ENCODE peak calls at places on chromosomes 12 and 14, in ten cellular contexts. One of them, this sample, is unnamed.

GRCh38 chr12:56333197-56333678 is 562 bp downstream of the PAN2 start:
- DNase-seq in tibial artery: no peak
- DNase-seq in neural crest cell: no peak
- DNase-seq in SK-N-SH: peak
- DNase-seq in stomach: no peak
- DNase-seq in uterus: no peak
- DNase-seq in CD14-positive monocyte: peak
- DNase-seq in ascending aorta: no peak
- DNase-seq in glutamatergic neuron: no peak
- DNase-seq in fibroblast of pulmonary artery: no peak
- DNase-seq in this sample: no peak

GRCh38 chr14:104094709-104095425 is 9.4 kb downstream of the ASPG start:
- DNase-seq in CD14-positive monocyte: no peak
- DNase-seq in ascending aorta: no peak
- DNase-seq in neural crest cell: peak
- DNase-seq in stomach: peak
- DNase-seq in SK-N-SH: peak
- DNase-seq in tibial artery: no peak
- DNase-seq in glutamatergic neuron: peak
- DNase-seq in uterus: no peak
- DNase-seq in fibroblast of pulmonary artery: peak
- DNase-seq in this sample: peak

GRCh38 chr12:21940549-21940948 is 677 bp downstream of the ABCC9 start:
- DNase-seq in ascending aorta: no peak
- DNase-seq in neural crest cell: no peak
- DNase-seq in stomach: no peak
- DNase-seq in fibroblast of pulmonary artery: no peak
- DNase-seq in tibial artery: no peak
- DNase-seq in glutamatergic neuron: no peak
- DNase-seq in uterus: no peak
- DNase-seq in SK-N-SH: no peak
- DNase-seq in CD14-positive monocyte: no peak
- DNase-seq in this sample: no peak

GRCh38 chr14:100212476-100213333 is 26.2 kb upstream of the YY1 start:
- DNase-seq in CD14-positive monocyte: no peak
- DNase-seq in ascending aorta: no peak
- DNase-seq in SK-N-SH: no peak
- DNase-seq in fibroblast of pulmonary artery: no peak
- DNase-seq in uterus: no peak
- DNase-seq in neural crest cell: no peak
- DNase-seq in stomach: no peak
- DNase-seq in glutamatergic neuron: no peak
- DNase-seq in tibial artery: no peak
- DNase-seq in this sample: no peak

GRCh38 chr12:102965281-102966155 is 8.0 kb downstream of the ASCL1 start:
- DNase-seq in stomach: no peak
- DNase-seq in ascending aorta: no peak
- DNase-seq in fibroblast of pulmonary artery: no peak
- DNase-seq in neural crest cell: no peak
- DNase-seq in glutamatergic neuron: peak
- DNase-seq in CD14-positive monocyte: no peak
- DNase-seq in uterus: no peak
- DNase-seq in tibial artery: no peak
- DNase-seq in SK-N-SH: peak
- DNase-seq in this sample: no peak

GRCh38 chr12:25792031-25792430 is 166.5 kb upstream of the RASSF8 start:
- DNase-seq in ascending aorta: no peak
- DNase-seq in tibial artery: no peak
- DNase-seq in uterus: no peak
- DNase-seq in SK-N-SH: no peak
- DNase-seq in neural crest cell: no peak
- DNase-seq in fibroblast of pulmonary artery: no peak
- DNase-seq in stomach: no peak
- DNase-seq in CD14-positive monocyte: no peak
- DNase-seq in glutamatergic neuron: no peak
- DNase-seq in this sample: no peak

GRCh38 chr14:54786816-54787215 is 115.8 kb downstream of the GCH1 start:
- DNase-seq in neural crest cell: no peak
- DNase-seq in CD14-positive monocyte: no peak
- DNase-seq in fibroblast of pulmonary artery: no peak
- DNase-seq in SK-N-SH: no peak
- DNase-seq in glutamatergic neuron: no peak
- DNase-seq in ascending aorta: peak
- DNase-seq in tibial artery: no peak
- DNase-seq in uterus: no peak
- DNase-seq in stomach: no peak
- DNase-seq in this sample: no peak

GRCh38 chr14:68450391-68451120 is 342.3 kb downstream of the ZFP36L1 start:
- DNase-seq in fibroblast of pulmonary artery: no peak
- DNase-seq in uterus: no peak
- DNase-seq in tibial artery: no peak
- DNase-seq in stomach: no peak
- DNase-seq in neural crest cell: no peak
- DNase-seq in CD14-positive monocyte: no peak
- DNase-seq in SK-N-SH: no peak
- DNase-seq in ascending aorta: no peak
- DNase-seq in glutamatergic neuron: no peak
- DNase-seq in this sample: no peak

GRCh38 chr14:64503184-64503433 is 529 bp downstream of the ZBTB25 start:
- DNase-seq in SK-N-SH: no peak
- DNase-seq in tibial artery: no peak
- DNase-seq in fibroblast of pulmonary artery: no peak
- DNase-seq in stomach: no peak
- DNase-seq in neural crest cell: no peak
- DNase-seq in glutamatergic neuron: no peak
- DNase-seq in ascending aorta: no peak
- DNase-seq in CD14-positive monocyte: no peak
- DNase-seq in uterus: no peak
- DNase-seq in this sample: no peak

GRCh38 chr14:29144598-29144997 is 378.0 kb downstream of the FOXG1 start:
- DNase-seq in stomach: no peak
- DNase-seq in neural crest cell: no peak
- DNase-seq in CD14-positive monocyte: no peak
- DNase-seq in glutamatergic neuron: no peak
- DNase-seq in fibroblast of pulmonary artery: peak
- DNase-seq in ascending aorta: no peak
- DNase-seq in SK-N-SH: no peak
- DNase-seq in uterus: no peak
- DNase-seq in tibial artery: no peak
- DNase-seq in this sample: no peak

GRCh38 chr12:109527489-109528123 is 45.7 kb downstream of the MMAB start:
- DNase-seq in tibial artery: no peak
- DNase-seq in fibroblast of pulmonary artery: no peak
- DNase-seq in neural crest cell: no peak
- DNase-seq in CD14-positive monocyte: no peak
- DNase-seq in SK-N-SH: no peak
- DNase-seq in stomach: no peak
- DNase-seq in uterus: no peak
- DNase-seq in glutamatergic neuron: no peak
- DNase-seq in ascending aorta: no peak
- DNase-seq in this sample: no peak

GRCh38 chr12:44431647-44432352 is 444.3 kb downstream of the NELL2 start:
- DNase-seq in SK-N-SH: no peak
- DNase-seq in neural crest cell: no peak
- DNase-seq in ascending aorta: no peak
- DNase-seq in stomach: no peak
- DNase-seq in fibroblast of pulmonary artery: no peak
- DNase-seq in glutamatergic neuron: no peak
- DNase-seq in CD14-positive monocyte: no peak
- DNase-seq in tibial artery: no peak
- DNase-seq in uterus: no peak
- DNase-seq in this sample: no peak

GRCh38 chr14:33150662-33151061 is 212.0 kb downstream of the NPAS3 start:
- DNase-seq in ascending aorta: no peak
- DNase-seq in fibroblast of pulmonary artery: no peak
- DNase-seq in uterus: no peak
- DNase-seq in neural crest cell: no peak
- DNase-seq in tibial artery: no peak
- DNase-seq in stomach: no peak
- DNase-seq in SK-N-SH: no peak
- DNase-seq in glutamatergic neuron: no peak
- DNase-seq in CD14-positive monocyte: no peak
- DNase-seq in this sample: no peak
- TF ChIP-seq CTCF in ascending aorta: no peak
- TF ChIP-seq CTCF in fibroblast of pulmonary artery: no peak
- TF ChIP-seq CTCF in uterus: no peak
- TF ChIP-seq CTCF in neural crest cell: no peak
- TF ChIP-seq CTCF in tibial artery: no peak
- TF ChIP-seq CTCF in stomach: no peak
- TF ChIP-seq CTCF in SK-N-SH: no peak
- TF ChIP-seq CTCF in glutamatergic neuron: no peak
- TF ChIP-seq CTCF in CD14-positive monocyte: no peak
- TF ChIP-seq CTCF in this sample: no peak

DNA sequence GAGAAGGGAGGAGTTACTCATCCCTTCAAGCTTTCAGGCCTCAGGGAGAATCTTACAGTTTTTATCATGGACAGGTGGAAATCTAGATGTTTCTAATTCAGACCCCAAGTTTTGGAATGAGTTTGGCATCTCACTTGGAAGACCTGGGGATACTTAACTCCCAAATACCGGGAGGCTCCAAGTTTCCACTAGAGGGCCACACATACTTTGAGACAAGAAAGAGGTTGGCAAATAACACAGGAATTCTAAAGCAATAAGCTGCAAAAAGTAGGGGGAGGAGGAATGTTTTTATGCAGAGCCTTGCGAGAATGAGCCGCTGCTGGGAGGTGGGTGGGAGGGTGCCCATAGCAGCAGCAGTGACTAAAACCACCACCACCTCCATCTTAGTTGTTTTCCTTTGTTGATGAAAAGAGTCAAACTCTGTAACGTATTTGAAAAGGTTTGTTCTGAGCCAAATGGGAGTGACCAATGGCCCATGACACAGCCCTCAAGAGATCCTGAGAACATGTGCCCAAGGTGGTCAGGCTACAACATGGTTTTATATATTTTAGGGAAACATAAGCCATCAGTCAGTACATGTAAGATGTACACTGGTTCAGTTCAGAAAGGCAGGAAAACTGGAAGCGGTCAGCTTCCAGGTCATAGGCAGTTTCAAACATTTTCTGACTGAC is 34.2 kb upstream of the RNASE1 start:
- DNase-seq in ascending aorta: no peak
- DNase-seq in stomach: peak
- DNase-seq in CD14-positive monocyte: no peak
- DNase-seq in glutamatergic neuron: no peak
- DNase-seq in tibial artery: no peak
- DNase-seq in uterus: no peak
- DNase-seq in fibroblast of pulmonary artery: peak
- DNase-seq in SK-N-SH: no peak
- DNase-seq in neural crest cell: no peak
- DNase-seq in this sample: no peak
- TF ChIP-seq CTCF in ascending aorta: peak
- TF ChIP-seq CTCF in stomach: peak
- TF ChIP-seq CTCF in CD14-positive monocyte: peak
- TF ChIP-seq CTCF in glutamatergic neuron: peak
- TF ChIP-seq CTCF in tibial artery: peak
- TF ChIP-seq CTCF in uterus: peak
- TF ChIP-seq CTCF in fibroblast of pulmonary artery: peak
- TF ChIP-seq CTCF in SK-N-SH: peak
- TF ChIP-seq CTCF in neural crest cell: peak
- TF ChIP-seq CTCF in this sample: peak

DNA sequence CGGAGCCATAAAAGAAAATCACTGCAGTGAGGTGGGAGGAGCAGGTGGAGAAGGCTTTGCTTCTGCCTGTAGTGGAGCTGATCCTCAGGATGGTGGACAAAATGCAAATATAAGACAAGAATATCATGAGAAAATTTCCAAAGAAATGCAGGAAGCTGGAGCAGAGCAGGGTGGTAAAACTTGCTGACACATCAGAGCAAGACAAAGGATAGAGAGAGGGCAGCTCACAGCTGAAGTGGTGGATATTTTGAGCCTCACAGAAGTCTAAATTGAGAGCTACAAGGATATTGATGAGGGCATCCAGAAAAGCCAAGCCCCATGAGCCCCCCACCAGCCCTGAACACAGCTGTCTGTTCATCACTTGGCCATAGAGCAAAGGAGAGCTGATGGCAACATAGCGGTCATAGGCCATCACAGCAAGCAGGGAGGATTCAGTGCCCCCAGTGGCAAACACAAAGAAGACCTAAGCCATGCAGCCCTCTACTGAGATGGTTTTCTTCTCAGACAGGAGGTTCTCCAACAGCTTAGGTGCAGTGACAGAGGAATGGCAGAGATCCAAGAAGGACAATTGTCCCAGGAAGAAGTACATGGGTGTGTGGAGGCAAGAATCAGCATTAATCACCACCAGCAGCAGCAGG is 30.0 kb upstream of the ANP32D start:
- DNase-seq in CD14-positive monocyte: no peak
- DNase-seq in neural crest cell: no peak
- DNase-seq in tibial artery: no peak
- DNase-seq in stomach: no peak
- DNase-seq in SK-N-SH: peak
- DNase-seq in fibroblast of pulmonary artery: no peak
- DNase-seq in uterus: no peak
- DNase-seq in ascending aorta: no peak
- DNase-seq in glutamatergic neuron: no peak
- DNase-seq in this sample: no peak
- TF ChIP-seq CTCF in CD14-positive monocyte: no peak
- TF ChIP-seq CTCF in neural crest cell: no peak
- TF ChIP-seq CTCF in tibial artery: no peak
- TF ChIP-seq CTCF in stomach: no peak
- TF ChIP-seq CTCF in SK-N-SH: peak
- TF ChIP-seq CTCF in fibroblast of pulmonary artery: peak
- TF ChIP-seq CTCF in uterus: no peak
- TF ChIP-seq CTCF in ascending aorta: no peak
- TF ChIP-seq CTCF in glutamatergic neuron: no peak
- TF ChIP-seq CTCF in this sample: peak

DNA sequence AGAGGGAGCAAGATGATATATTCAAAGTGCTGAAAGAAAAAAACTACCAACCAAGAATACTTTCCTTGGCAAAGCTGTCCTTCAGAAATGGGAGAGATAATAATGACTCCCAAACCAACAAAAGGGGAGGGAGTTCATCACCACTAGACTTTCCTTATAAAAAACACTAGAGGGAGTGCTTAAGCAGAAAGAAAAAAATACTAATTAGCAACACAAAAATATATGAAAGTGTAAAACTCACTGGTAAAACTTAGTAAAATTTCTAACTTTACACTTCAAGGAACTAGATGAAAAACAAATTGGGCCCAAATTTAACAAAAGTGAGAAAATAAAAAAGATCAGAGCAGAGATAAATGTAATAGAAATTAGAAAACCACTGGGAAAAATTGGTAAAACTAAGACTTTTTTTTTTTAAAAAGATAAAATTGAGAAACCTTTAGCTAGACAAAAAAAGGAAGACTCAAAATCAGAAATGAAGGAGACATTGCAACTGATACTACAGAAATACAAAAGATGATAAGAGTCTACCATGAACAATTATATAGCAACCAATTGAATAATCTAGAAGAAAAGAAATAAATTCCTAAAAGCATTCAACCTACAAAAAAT is 60.4 kb upstream of the FAR2 start:
- DNase-seq in stomach: no peak
- DNase-seq in SK-N-SH: peak
- DNase-seq in fibroblast of pulmonary artery: peak
- DNase-seq in uterus: no peak
- DNase-seq in glutamatergic neuron: no peak
- DNase-seq in neural crest cell: no peak
- DNase-seq in ascending aorta: no peak
- DNase-seq in CD14-positive monocyte: no peak
- DNase-seq in tibial artery: no peak
- DNase-seq in this sample: no peak
- TF ChIP-seq CTCF in stomach: peak
- TF ChIP-seq CTCF in SK-N-SH: peak
- TF ChIP-seq CTCF in fibroblast of pulmonary artery: peak
- TF ChIP-seq CTCF in uterus: no peak
- TF ChIP-seq CTCF in glutamatergic neuron: peak
- TF ChIP-seq CTCF in neural crest cell: peak
- TF ChIP-seq CTCF in ascending aorta: no peak
- TF ChIP-seq CTCF in CD14-positive monocyte: peak
- TF ChIP-seq CTCF in tibial artery: no peak
- TF ChIP-seq CTCF in this sample: peak

This sample was measured in progenitor cell of endocrine pancreas.